ENCODE peak calls at places on chromosomes 12 and 14, in ten cellular contexts. K, S, O, J, A, M, Z, I, V and W are unnamed samples.

GRCh38 chr12:58537278-58537677 is 383.0 kb downstream of the LRIG3 start:
- DNase-seq in K (no peak), S (peak; percentile 33), O (no peak), J (peak; percentile 69), A (no peak), M (no peak), Z (no peak), I (no peak), V (no peak), W (no peak)

GRCh38 chr12:230925-231671 is 17.1 kb upstream of the SLC6A12 start:
- DNase-seq in K (no peak), S (no peak), O (no peak), J (no peak), A (no peak), M (no peak), Z (no peak), I (no peak), V (no peak), W (no peak)

GRCh38 chr14:26730929-26731618 is 133.2 kb upstream of the NOVA1 start:
- DNase-seq in K (no peak), S (peak; percentile 1), O (no peak), J (no peak), A (no peak), M (no peak), Z (no peak), I (peak; percentile 61), V (no peak), W (no peak)

GRCh38 chr12:52391618-52392002 is 6.2 kb upstream of the KRT84 start:
- DNase-seq in K (no peak), S (peak; percentile 71), O (peak; percentile 68), J (no peak), A (no peak), M (peak; percentile 77), Z (no peak), I (no peak), V (no peak), W (no peak)

GRCh38 chr14:90757452-90757851 is 58.8 kb downstream of the TTC7B start:
- DNase-seq in K (no peak), S (no peak), O (no peak), J (no peak), A (no peak), M (no peak), Z (no peak), I (no peak), V (no peak), W (no peak)

GRCh38 chr12:107468976-107469375 is 216.6 kb upstream of the PWP1 start:
- DNase-seq in K (no peak), S (no peak), O (no peak), J (no peak), A (no peak), M (no peak), Z (no peak), I (no peak), V (no peak), W (no peak)

GRCh38 chr14:67331368-67332125 is 28.1 kb downstream of the ATP6V1D start:
- DNase-seq in K (no peak), S (no peak), O (no peak), J (peak; percentile 34), A (no peak), M (no peak), Z (no peak), I (no peak), V (no peak), W (no peak)

GRCh38 chr14:72416892-72417291 is 477.0 kb downstream of the DPF3 start:
- DNase-seq in K (no peak), S (no peak), O (no peak), J (no peak), A (peak; percentile 6), M (no peak), Z (no peak), I (no peak), V (no peak), W (no peak)

GRCh38 chr12:62933871-62934798 is 815 bp downstream of the PPM1H start:
- DNase-seq in K (peak; percentile 38), S (peak; percentile 28), O (peak; percentile 44), J (peak; percentile 8), A (peak; percentile 62), M (peak; percentile 54), Z (peak; percentile 66), I (peak; percentile 56), V (peak; percentile 74), W (peak; percentile 50)

GRCh38 chr14:20343092-20343854 is at the start of gene PARP2:
- DNase-seq in K (peak; percentile 97), S (peak; percentile 100), O (peak; percentile 97), J (peak; percentile 99), A (peak; percentile 98), M (peak; percentile 96), Z (peak; percentile 94), I (peak; percentile 99), V (peak; percentile 98), W (peak; percentile 93)

GRCh38 chr12:70443274-70443673 is 77.2 kb downstream of the KCNMB4 start:
- DNase-seq in K (no peak), S (peak; percentile 27), O (no peak), J (peak; percentile 47), A (no peak), M (no peak), Z (no peak), I (no peak), V (no peak), W (no peak)

GRCh38 chr12:5022030-5022429 is 21.6 kb upstream of the KCNA5 start:
- DNase-seq in K (no peak), S (no peak), O (no peak), J (no peak), A (no peak), M (no peak), Z (no peak), I (no peak), V (no peak), W (no peak)

GRCh38 chr14:58535084-58535483 is 102.7 kb upstream of the DACT1 start:
- DNase-seq in K (no peak), S (no peak), O (no peak), J (peak; percentile 46), A (no peak), M (no peak), Z (no peak), I (no peak), V (no peak), W (no peak)

GRCh38 chr14:105064001-105064400 is 1.2 kb downstream of the GPR132 start:
- DNase-seq in K (no peak), S (no peak), O (no peak), J (no peak), A (no peak), M (no peak), Z (no peak), I (no peak), V (no peak), W (no peak)

GRCh38 chr14:105192866-105193731 is 12.0 kb upstream of the NUDT14 start:
- DNase-seq in K (no peak), S (no peak), O (peak; percentile 58), J (peak; percentile 28), A (no peak), M (peak; percentile 54), Z (no peak), I (no peak), V (no peak), W (no peak)

DNA sequence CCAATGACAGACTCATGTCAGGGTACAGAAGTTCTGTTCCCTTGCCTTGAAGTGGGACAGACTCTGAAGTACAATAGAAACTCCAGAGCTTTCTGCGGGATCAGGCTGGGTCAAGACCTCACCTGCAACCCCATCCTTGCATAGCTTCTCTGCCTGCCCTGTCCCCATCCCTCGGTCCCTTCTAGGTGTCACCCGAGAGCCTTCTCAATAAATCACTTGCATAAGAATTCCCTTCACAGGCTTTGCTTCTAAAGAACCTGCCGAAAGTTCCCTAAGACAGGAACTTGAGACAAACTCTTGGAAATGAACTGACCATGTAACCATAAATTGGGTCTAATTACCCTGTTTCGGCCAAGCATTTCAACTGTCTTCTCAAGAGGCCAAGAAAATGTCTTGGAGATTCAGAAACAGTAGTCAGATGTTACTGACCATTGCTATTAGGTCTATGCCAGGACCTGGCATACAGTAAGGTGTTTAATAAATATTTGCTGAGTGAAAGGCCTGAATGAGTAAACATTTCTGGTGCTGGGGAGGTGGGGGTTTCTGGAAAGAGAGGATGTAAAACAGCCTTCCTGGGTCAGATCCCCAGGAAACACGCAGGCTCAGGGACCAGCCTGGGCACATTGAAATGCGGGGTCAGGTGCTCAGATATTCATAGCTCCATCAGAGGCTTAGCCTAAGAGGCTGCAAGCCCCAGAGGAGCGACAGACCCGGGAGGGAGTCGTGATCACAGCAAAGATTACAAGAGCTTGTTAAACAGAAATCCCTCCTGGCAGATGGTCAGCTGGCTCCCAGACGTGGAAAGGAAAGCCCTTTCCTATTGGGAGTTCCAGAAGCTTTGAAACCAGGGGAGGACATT is 226.2 kb upstream of the LHX5 start:
- DNase-seq in K (no peak), S (no peak), O (no peak), J (no peak), A (no peak), M (no peak), Z (no peak), I (no peak), V (no peak), W (no peak)
- TF ChIP-seq CTCF in K (no peak), S (no peak), O (no peak), J (no peak), A (no peak), M (no peak), Z (no peak), I (no peak), V (no peak), W (no peak)

GRCh38 chr14:92093320-92093719 is 13.1 kb downstream of the ATXN3 start:
- DNase-seq in K (no peak), S (no peak), O (no peak), J (no peak), A (no peak), M (no peak), Z (no peak), I (no peak), V (no peak), W (no peak)
- TF ChIP-seq CTCF in K (peak; percentile 12), S (no peak), O (peak; percentile 8), J (no peak), A (no peak), M (no peak), Z (peak; percentile 19), I (no peak), V (no peak), W (peak; percentile 37)

GRCh38 chr14:76918751-76919421 is 92.7 kb downstream of the LRRC74A start:
- DNase-seq in K (peak; percentile 95), S (peak; percentile 98), O (peak; percentile 91), J (peak; percentile 97), A (peak; percentile 92), M (peak; percentile 94), Z (no peak), I (peak; percentile 53), V (peak; percentile 95), W (no peak)
- TF ChIP-seq CTCF in K (no peak), S (no peak), O (no peak), J (no peak), A (no peak), M (no peak), Z (no peak), I (no peak), V (peak; percentile 8), W (no peak)

DNA sequence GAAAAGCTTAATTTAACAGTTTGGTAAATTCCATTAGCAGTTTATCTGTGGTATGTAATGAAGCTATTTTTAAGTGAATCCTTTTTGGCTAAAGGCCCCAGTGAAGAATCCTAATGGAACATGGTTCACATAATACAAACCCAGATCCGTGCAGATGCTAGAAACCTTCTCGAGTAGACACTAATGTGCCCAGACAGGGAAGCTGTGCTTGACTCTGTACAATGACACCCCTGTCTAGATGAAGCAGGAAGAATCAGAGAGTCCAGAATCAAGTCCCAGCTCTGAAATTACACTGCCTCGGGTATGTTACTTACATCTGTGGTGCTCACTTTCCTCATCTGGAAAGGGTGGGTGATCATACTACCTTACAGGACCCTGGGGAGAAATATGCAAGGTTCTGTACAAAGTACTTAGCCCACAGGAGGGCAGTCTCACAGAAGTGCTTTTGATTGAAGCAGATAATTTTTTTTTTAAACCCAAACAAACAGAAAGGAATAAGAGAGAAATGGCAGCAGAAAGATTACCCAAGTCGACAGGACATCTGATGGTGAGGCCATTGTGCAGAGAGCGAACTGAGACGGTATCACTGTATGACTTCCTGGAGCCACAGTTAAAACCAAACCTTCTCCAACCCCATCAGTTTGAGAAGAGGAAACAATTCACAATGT is 8.6 kb downstream of the CRACR2A start:
- DNase-seq in K (no peak), S (no peak), O (no peak), J (no peak), A (no peak), M (no peak), Z (no peak), I (no peak), V (no peak), W (no peak)
- TF ChIP-seq CTCF in K (no peak), S (no peak), O (no peak), J (no peak), A (no peak), M (no peak), Z (no peak), I (no peak), V (no peak), W (no peak)